ENCODE peak calls at places on chromosome 7, in eight cellular contexts. M, H, G, T, E, P, Z and A are unnamed samples.

GRCh38 chr7:234712-235553 is 42.6 kb downstream of the FAM20C start:
- DNase-seq in M (peak), H (peak), G (no peak), T (peak), E (peak), P (no peak), Z (no peak), A (peak)

GRCh38 chr7:101542527-101543241 is 86.4 kb downstream of the MYL10 start:
- DNase-seq in M (peak), H (peak), G (peak), T (peak), E (peak), P (peak), Z (no peak), A (peak)

GRCh38 chr7:43876266-43876665 is 6.9 kb upstream of the MRPS24 start:
- DNase-seq in M (no peak), H (no peak), G (no peak), T (no peak), E (no peak), P (no peak), Z (no peak), A (no peak)

GRCh38 chr7:8612584-8612983 is 179.2 kb downstream of the NXPH1 start:
- DNase-seq in M (no peak), H (no peak), G (no peak), T (no peak), E (no peak), P (no peak), Z (no peak), A (no peak)

GRCh38 chr7:142298009-142298408 is 40.2 kb upstream of the PRSS58 start:
- DNase-seq in M (peak), H (no peak), G (peak), T (peak), E (no peak), P (no peak), Z (no peak), A (no peak)

GRCh38 chr7:110835209-110835608 is 255.7 kb upstream of the LRRN3 start:
- DNase-seq in M (no peak), H (no peak), G (peak), T (peak), E (no peak), P (no peak), Z (no peak), A (no peak)

GRCh38 chr7:115910541-115911164 is 119.9 kb downstream of the TFEC start:
- DNase-seq in M (no peak), H (no peak), G (peak), T (peak), E (no peak), P (no peak), Z (no peak), A (no peak)

GRCh38 chr7:990352-991005 is 7.5 kb downstream of the CYP2W1 start:
- DNase-seq in M (no peak), H (no peak), G (no peak), T (no peak), E (no peak), P (no peak), Z (no peak), A (no peak)

GRCh38 chr7:34096135-34096775 is 190.9 kb downstream of the BMPER start:
- DNase-seq in M (no peak), H (peak), G (no peak), T (no peak), E (peak), P (no peak), Z (peak), A (peak)

GRCh38 chr7:151061241-151062110 is 2.1 kb downstream of the SLC4A2 start:
- DNase-seq in M (no peak), H (peak), G (no peak), T (no peak), E (no peak), P (no peak), Z (no peak), A (peak)

GRCh38 chr7:923108-924041 is 31.1 kb downstream of the ADAP1 start:
- DNase-seq in M (no peak), H (peak), G (no peak), T (no peak), E (peak), P (peak), Z (peak), A (peak)

GRCh38 chr7:21884496-21884895 is 61.2 kb downstream of the CDCA7L start:
- DNase-seq in M (no peak), H (no peak), G (no peak), T (no peak), E (no peak), P (no peak), Z (no peak), A (no peak)

GRCh38 chr7:141563956-141564623 is 12.9 kb downstream of the AGK start:
- DNase-seq in M (no peak), H (no peak), G (no peak), T (no peak), E (no peak), P (peak), Z (no peak), A (no peak)

GRCh38 chr7:16637279-16637795 is 8.2 kb downstream of the ANKMY2 start:
- DNase-seq in M (no peak), H (no peak), G (no peak), T (no peak), E (no peak), P (no peak), Z (no peak), A (no peak)

GRCh38 chr7:129100827-129101166 is 43.7 kb upstream of the TSPAN33 start:
- DNase-seq in M (no peak), H (no peak), G (no peak), T (no peak), E (no peak), P (no peak), Z (no peak), A (no peak)

GRCh38 chr7:16814987-16815386 is 10.2 kb upstream of the AGR2 start:
- DNase-seq in M (no peak), H (no peak), G (no peak), T (no peak), E (no peak), P (no peak), Z (no peak), A (no peak)

DNA sequence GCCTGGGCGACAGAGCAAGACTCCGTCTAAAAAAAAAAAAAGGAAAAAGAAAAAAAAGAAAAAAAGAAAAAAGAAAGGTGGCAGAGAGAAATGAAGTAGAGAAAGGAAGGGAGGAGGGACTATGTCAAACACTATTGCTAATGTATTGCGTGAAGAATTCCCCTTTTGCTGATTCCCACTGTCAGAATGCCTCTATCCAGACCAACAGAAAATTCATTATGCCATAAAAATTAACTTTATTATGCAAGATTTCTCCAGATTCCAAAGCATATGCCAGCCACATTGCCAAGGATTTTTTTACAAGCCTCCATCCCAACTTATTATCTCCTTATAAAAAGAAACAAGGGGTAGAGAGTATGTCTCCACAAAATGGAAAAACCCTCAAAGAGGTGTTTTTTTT is 209.3 kb downstream of the MTERF1 start:
- DNase-seq in M (no peak), H (no peak), G (no peak), T (no peak), E (no peak), P (no peak), Z (no peak), A (no peak)
- TF ChIP-seq EP300 in M (no peak), H (no peak), G (no peak), T (no peak), E (no peak), P (no peak), Z (no peak), A (no peak)

GRCh38 chr7:26417911-26418413 is 126.3 kb downstream of the SNX10 start:
- DNase-seq in M (no peak), H (no peak), G (no peak), T (no peak), E (no peak), P (no peak), Z (no peak), A (no peak)
- TF ChIP-seq EP300 in M (no peak), H (no peak), G (no peak), T (no peak), E (no peak), P (no peak), Z (no peak), A (no peak)

DNA sequence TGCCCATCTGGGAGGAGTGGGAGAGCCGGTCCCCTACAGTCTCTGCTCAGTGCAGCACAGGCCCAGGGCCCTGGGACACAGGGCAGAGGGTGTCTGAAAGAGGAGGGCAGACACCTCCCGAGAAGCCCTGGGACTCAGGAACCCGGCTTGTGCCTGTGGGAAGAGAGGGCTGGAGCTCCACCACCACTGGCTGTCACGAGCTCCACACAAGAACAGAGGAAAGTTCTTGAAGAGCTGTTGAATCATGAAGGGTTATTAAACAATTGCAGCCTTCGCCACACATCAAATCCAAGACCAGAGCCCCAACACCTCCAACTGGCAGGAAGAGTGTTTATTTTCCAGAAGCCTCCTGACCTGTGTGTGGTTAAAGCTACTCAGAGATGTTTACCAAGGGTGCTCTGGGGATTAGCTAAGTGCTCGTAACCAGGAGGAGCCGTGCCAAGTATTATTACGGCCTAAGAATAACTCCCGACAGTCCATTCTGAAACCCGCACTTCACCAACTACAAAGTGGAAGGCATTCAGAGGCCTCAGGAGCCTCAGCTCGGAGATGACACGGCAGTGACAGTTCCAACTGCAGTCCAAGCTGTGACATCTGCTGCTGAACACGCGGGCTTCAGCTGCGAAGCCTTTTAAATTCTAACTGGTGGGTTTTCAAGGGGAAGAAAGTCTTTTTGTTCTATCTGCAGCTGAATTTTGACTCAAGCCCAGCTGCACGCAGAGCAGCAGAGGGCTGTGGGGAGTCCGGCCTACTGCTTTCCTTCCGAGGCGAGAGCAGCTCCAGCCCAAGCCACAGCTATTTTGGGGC is 75.1 kb downstream of the MAD1L1 start:
- DNase-seq in M (no peak), H (peak), G (no peak), T (no peak), E (peak), P (no peak), Z (no peak), A (peak)
- TF ChIP-seq EP300 in M (no peak), H (no peak), G (no peak), T (no peak), E (peak), P (no peak), Z (no peak), A (no peak)

GRCh38 chr7:96401200-96401599 is 79.3 kb upstream of the SLC25A13 start:
- DNase-seq in M (no peak), H (no peak), G (no peak), T (peak), E (no peak), P (no peak), Z (no peak), A (no peak)
- TF ChIP-seq EP300 in M (no peak), H (no peak), G (no peak), T (no peak), E (no peak), P (no peak), Z (no peak), A (no peak)

GRCh38 chr7:134558370-134558769 is 9.5 kb downstream of the AKR1B15 start:
- DNase-seq in M (no peak), H (no peak), G (no peak), T (no peak), E (no peak), P (no peak), Z (no peak), A (no peak)

GRCh38 chr7:134553976-134554375 is 5.1 kb downstream of the AKR1B15 start:
- DNase-seq in M (no peak), H (no peak), G (no peak), T (peak), E (no peak), P (no peak), Z (no peak), A (no peak)

GRCh38 chr7:134562136-134562535 is 13.2 kb downstream of the AKR1B15 start:
- DNase-seq in M (no peak), H (no peak), G (no peak), T (no peak), E (no peak), P (no peak), Z (no peak), A (no peak)

GRCh38 chr7:134554417-134554966 is 5.6 kb downstream of the AKR1B15 start:
- DNase-seq in M (no peak), H (no peak), G (no peak), T (no peak), E (no peak), P (peak), Z (no peak), A (no peak)

GRCh38 chr7:134557391-134557790 is 8.5 kb downstream of the AKR1B15 start:
- DNase-seq in M (no peak), H (no peak), G (no peak), T (no peak), E (no peak), P (no peak), Z (no peak), A (no peak)
- TF ChIP-seq EP300 in M (no peak), H (no peak), G (no peak), T (no peak), E (no peak), P (no peak), Z (no peak), A (no peak)

DNA sequence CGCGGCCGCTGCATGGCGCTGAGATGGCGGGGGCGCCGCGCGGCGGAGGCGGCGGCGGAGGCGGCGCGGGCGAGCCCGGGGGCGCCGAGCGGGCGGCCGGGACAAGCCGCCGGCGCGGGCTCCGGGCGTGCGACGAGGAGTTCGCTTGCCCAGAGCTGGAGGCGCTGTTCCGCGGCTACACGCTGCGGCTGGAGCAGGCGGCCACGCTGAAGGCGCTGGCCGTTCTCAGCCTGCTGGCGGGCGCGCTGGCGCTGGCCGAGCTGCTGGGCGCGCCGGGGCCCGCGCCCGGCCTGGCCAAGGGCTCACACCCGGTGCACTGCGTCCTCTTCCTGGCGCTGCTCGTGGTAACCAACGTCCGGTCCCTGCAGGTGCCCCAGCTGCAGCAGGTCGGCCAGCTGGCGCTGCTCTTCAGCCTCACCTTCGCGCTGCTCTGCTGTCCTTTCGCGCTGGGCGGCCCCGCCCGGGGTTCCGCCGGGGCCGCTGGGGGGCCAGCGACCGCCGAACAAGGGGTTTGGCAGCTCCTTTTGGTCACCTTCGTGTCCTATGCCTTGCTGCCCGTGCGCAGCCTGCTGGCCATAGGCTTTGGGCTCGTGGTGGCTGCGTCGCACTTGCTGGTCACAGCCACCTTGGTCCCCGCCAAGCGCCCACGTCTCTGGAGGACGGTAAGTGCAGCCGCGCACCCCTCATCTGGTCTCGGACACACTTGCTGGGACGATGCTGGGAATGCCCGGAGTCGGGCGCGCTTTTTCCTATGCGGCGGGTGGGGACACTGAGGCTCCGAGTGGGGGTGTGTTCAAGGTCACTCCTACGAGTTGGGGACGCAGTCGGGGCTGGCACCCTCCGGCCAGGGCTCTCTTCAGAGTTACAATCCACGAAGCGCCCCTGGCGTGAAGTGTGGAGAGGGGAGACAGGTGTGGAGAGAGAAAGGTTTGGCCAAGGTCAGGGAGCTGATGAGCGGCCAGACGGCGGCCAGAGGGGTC is 643 bp downstream of the ADCY1 start:
- DNase-seq in M (peak), H (no peak), G (peak), T (peak), E (no peak), P (no peak), Z (peak), A (no peak)
- TF ChIP-seq EP300 in M (no peak), H (no peak), G (no peak), T (no peak), E (no peak), P (no peak), Z (no peak), A (no peak)

GRCh38 chr7:111986601-111987000 is 219.6 kb downstream of the DOCK4 start:
- DNase-seq in M (no peak), H (no peak), G (no peak), T (no peak), E (no peak), P (no peak), Z (no peak), A (no peak)

GRCh38 chr7:111980721-111981120 is 225.5 kb downstream of the DOCK4 start:
- DNase-seq in M (no peak), H (no peak), G (no peak), T (no peak), E (no peak), P (no peak), Z (no peak), A (no peak)

GRCh38 chr7:111985802-111986201 is 220.4 kb downstream of the DOCK4 start:
- DNase-seq in M (no peak), H (no peak), G (no peak), T (no peak), E (no peak), P (no peak), Z (no peak), A (no peak)

GRCh38 chr7:111982133-111982532 is 224.1 kb downstream of the DOCK4 start:
- DNase-seq in M (no peak), H (no peak), G (no peak), T (no peak), E (no peak), P (no peak), Z (no peak), A (no peak)

DNA sequence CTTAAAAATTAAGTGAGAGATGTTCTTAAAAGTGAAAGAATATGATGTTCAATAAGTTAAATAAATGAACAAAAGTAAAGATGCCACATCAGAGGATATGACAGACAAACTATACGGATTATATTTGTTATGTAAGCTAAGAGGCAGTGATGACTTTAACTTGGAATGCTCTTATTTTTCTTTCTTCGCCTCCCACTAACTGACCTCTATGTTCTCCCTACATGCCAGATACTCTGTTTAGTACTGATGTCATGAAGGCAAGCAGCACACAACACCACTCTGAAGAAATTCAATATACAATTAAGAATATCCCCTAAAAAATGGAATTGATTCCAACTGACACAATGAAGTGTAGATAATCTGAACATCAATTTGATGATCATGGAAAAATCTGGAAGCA is 223.4 kb downstream of the DOCK4 start:
- DNase-seq in M (no peak), H (no peak), G (no peak), T (no peak), E (no peak), P (no peak), Z (no peak), A (no peak)
- TF ChIP-seq EP300 in M (no peak), H (no peak), G (no peak), T (no peak), E (no peak), P (no peak), Z (no peak), A (no peak)